ENCODE peak calls at places on chromosomes 11 and 22, in seven cellular contexts. One of them, this sample, is unnamed. For H3K4me1, the result is how much of the 10 kb centered on the place peaks cover.

GRCh38 chr11:36215688-36216050 is 73.6 kb downstream of the COMMD9 start:
- DNase-seq in PC-3: no peak
- DNase-seq in fibroblast of lung: no peak
- DNase-seq in heart right ventricle: no peak
- DNase-seq in pancreas: no peak
- DNase-seq in thoracic aorta: no peak
- DNase-seq in tibial nerve: no peak
- DNase-seq in this sample: no peak

GRCh38 chr11:13008625-13009475 is at the start of gene RASSF10:
- DNase-seq in tibial nerve: no peak
- DNase-seq in fibroblast of lung: peak
- DNase-seq in thoracic aorta: no peak
- DNase-seq in PC-3: no peak
- DNase-seq in pancreas: peak
- DNase-seq in heart right ventricle: peak
- DNase-seq in this sample: no peak

GRCh38 chr11:112587664-112588063 is 327.0 kb upstream of the PLET1 start:
- DNase-seq in PC-3: no peak
- DNase-seq in pancreas: no peak
- DNase-seq in tibial nerve: no peak
- DNase-seq in fibroblast of lung: no peak
- DNase-seq in heart right ventricle: no peak
- DNase-seq in thoracic aorta: no peak
- DNase-seq in this sample: no peak

GRCh38 chr11:122920579-122920978 is 38.0 kb downstream of the JHY start:
- DNase-seq in heart right ventricle: no peak
- DNase-seq in tibial nerve: no peak
- DNase-seq in fibroblast of lung: no peak
- DNase-seq in pancreas: no peak
- DNase-seq in thoracic aorta: no peak
- DNase-seq in PC-3: no peak
- DNase-seq in this sample: no peak

GRCh38 chr11:118277312-118277711 is 13.2 kb upstream of the MPZL2 start:
- DNase-seq in heart right ventricle: no peak
- DNase-seq in pancreas: no peak
- DNase-seq in fibroblast of lung: peak
- DNase-seq in thoracic aorta: no peak
- DNase-seq in PC-3: peak
- DNase-seq in tibial nerve: no peak
- DNase-seq in this sample: no peak

GRCh38 chr11:60872952-60873524 is 5.7 kb downstream of the ZP1 start:
- DNase-seq in PC-3: no peak
- DNase-seq in heart right ventricle: no peak
- DNase-seq in tibial nerve: no peak
- DNase-seq in thoracic aorta: no peak
- DNase-seq in pancreas: no peak
- DNase-seq in fibroblast of lung: peak
- DNase-seq in this sample: no peak

GRCh38 chr11:106047636-106048035 is 25.6 kb upstream of the MSANTD4 start:
- DNase-seq in fibroblast of lung: no peak
- DNase-seq in heart right ventricle: no peak
- DNase-seq in pancreas: no peak
- DNase-seq in tibial nerve: no peak
- DNase-seq in PC-3: no peak
- DNase-seq in thoracic aorta: no peak
- DNase-seq in this sample: no peak

GRCh38 chr22:49549256-49549655 is 278.4 kb downstream of the BRD1 start:
- DNase-seq in thoracic aorta: no peak
- DNase-seq in PC-3: no peak
- DNase-seq in tibial nerve: no peak
- DNase-seq in fibroblast of lung: no peak
- DNase-seq in pancreas: no peak
- DNase-seq in heart right ventricle: no peak
- DNase-seq in this sample: no peak

GRCh38 chr11:59669611-59670009 is 773 bp upstream of the PATL1 start:
- DNase-seq in pancreas: no peak
- DNase-seq in tibial nerve: no peak
- DNase-seq in thoracic aorta: no peak
- DNase-seq in PC-3: peak
- DNase-seq in fibroblast of lung: peak
- DNase-seq in heart right ventricle: peak
- DNase-seq in this sample: no peak

GRCh38 chr11:130478204-130478701 is 29.8 kb downstream of the ADAMTS15 start:
- DNase-seq in PC-3: peak
- DNase-seq in thoracic aorta: peak
- DNase-seq in pancreas: peak
- DNase-seq in tibial nerve: peak
- DNase-seq in heart right ventricle: peak
- DNase-seq in fibroblast of lung: peak
- DNase-seq in this sample: no peak

GRCh38 chr11:131763193-131763890 is 392.9 kb downstream of the NTM start:
- DNase-seq in thoracic aorta: no peak
- DNase-seq in pancreas: no peak
- DNase-seq in tibial nerve: no peak
- DNase-seq in fibroblast of lung: peak
- DNase-seq in PC-3: no peak
- DNase-seq in heart right ventricle: no peak
- DNase-seq in this sample: no peak

GRCh38 chr11:110251837-110252236 is 44.6 kb downstream of the RDX start:
- DNase-seq in heart right ventricle: peak
- DNase-seq in fibroblast of lung: peak
- DNase-seq in tibial nerve: no peak
- DNase-seq in thoracic aorta: no peak
- DNase-seq in PC-3: peak
- DNase-seq in pancreas: peak
- DNase-seq in this sample: no peak

GRCh38 chr11:27857588-27857987 is 157.3 kb upstream of the BDNF start:
- DNase-seq in pancreas: no peak
- DNase-seq in tibial nerve: no peak
- DNase-seq in fibroblast of lung: no peak
- DNase-seq in heart right ventricle: no peak
- DNase-seq in PC-3: no peak
- DNase-seq in thoracic aorta: no peak
- DNase-seq in this sample: no peak

GRCh38 chr11:62143727-62144126 is 19.9 kb downstream of the INCENP start:
- DNase-seq in fibroblast of lung: no peak
- DNase-seq in heart right ventricle: no peak
- DNase-seq in pancreas: no peak
- DNase-seq in thoracic aorta: no peak
- DNase-seq in tibial nerve: peak
- DNase-seq in PC-3: no peak
- DNase-seq in this sample: no peak

GRCh38 chr11:95451682-95452081 is 220.7 kb upstream of the SESN3 start:
- DNase-seq in fibroblast of lung: peak
- DNase-seq in pancreas: no peak
- DNase-seq in thoracic aorta: no peak
- DNase-seq in heart right ventricle: no peak
- DNase-seq in PC-3: peak
- DNase-seq in tibial nerve: no peak
- DNase-seq in this sample: no peak

GRCh38 chr11:44527476-44527875 is 38.0 kb upstream of the CD82 start:
- DNase-seq in fibroblast of lung: no peak
- DNase-seq in PC-3: no peak
- DNase-seq in thoracic aorta: no peak
- DNase-seq in tibial nerve: no peak
- DNase-seq in pancreas: no peak
- DNase-seq in heart right ventricle: no peak
- DNase-seq in this sample: no peak

GRCh38 chr11:3627291-3627690 is 14.5 kb downstream of the ART5 start:
- DNase-seq in fibroblast of lung: peak
- DNase-seq in heart right ventricle: no peak
- DNase-seq in thoracic aorta: no peak
- DNase-seq in pancreas: no peak
- DNase-seq in tibial nerve: no peak
- DNase-seq in PC-3: no peak
- DNase-seq in this sample: no peak

GRCh38 chr11:46611526-46612304 is 5.3 kb downstream of the HARBI1 start:
- DNase-seq in PC-3: no peak
- DNase-seq in fibroblast of lung: no peak
- DNase-seq in heart right ventricle: no peak
- DNase-seq in pancreas: no peak
- DNase-seq in thoracic aorta: no peak
- DNase-seq in tibial nerve: no peak
- DNase-seq in this sample: no peak

GRCh38 chr11:114168691-114169090 is 109.2 kb downstream of the ZBTB16 start:
- DNase-seq in pancreas: no peak
- DNase-seq in thoracic aorta: no peak
- DNase-seq in fibroblast of lung: no peak
- DNase-seq in tibial nerve: peak
- DNase-seq in PC-3: no peak
- DNase-seq in heart right ventricle: no peak
- DNase-seq in this sample: no peak
- H3K4me1 ChIP-seq in pancreas: half or more
- H3K4me1 ChIP-seq in thoracic aorta: half or more
- H3K4me1 ChIP-seq in fibroblast of lung: under half
- H3K4me1 ChIP-seq in tibial nerve: half or more
- H3K4me1 ChIP-seq in PC-3: under half
- H3K4me1 ChIP-seq in heart right ventricle: half or more
- H3K4me1 ChIP-seq in this sample: half or more

DNA sequence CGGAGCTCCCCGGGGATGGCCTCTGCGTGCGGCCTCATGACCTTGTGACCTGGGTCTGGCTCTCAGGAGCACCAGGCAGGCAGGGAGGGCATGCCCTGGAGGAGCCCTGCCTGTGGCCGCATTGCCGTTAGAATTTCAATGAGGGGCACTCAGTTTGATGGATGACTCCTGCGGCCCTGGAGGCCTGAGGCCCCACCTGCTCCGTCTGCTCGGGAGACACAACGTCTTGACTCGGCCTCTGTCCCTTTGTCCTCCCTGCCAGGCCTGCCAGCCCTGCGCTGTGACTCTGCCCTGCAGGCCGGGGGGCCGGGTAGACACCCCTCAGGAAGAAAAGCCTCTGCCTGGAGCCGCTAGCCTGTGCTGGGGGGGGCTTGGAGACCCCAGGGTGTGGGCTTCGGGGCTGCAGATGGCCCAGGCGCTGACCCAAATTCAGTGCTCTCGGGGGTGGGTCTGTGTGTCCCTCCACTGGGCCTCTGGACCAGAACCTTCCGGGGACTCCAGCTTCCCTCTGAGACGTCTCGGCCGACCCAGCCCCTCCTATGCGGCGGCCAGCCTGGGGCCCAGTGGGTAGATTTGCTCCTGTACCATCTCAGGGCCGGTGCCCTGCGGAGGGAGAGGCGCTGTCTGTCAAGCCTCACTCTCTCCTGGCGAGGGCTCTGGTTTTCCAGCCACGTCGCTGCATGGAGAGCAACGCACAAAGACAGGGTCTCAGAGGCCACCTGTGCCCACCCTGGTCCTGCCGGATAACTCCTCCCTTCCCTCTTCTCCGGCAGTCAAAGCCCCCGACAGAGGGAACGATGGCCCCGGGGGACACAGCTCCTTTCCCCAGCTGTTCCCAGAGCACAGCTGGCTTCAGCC is 39.9 kb upstream of the TOLLIP start:
- DNase-seq in fibroblast of lung: no peak
- DNase-seq in pancreas: no peak
- DNase-seq in PC-3: no peak
- DNase-seq in thoracic aorta: no peak
- DNase-seq in heart right ventricle: no peak
- DNase-seq in tibial nerve: no peak
- DNase-seq in this sample: no peak
- TF ChIP-seq CTCF in fibroblast of lung: no peak
- TF ChIP-seq CTCF in pancreas: no peak
- TF ChIP-seq CTCF in PC-3: no peak
- TF ChIP-seq CTCF in thoracic aorta: no peak
- TF ChIP-seq CTCF in heart right ventricle: no peak
- TF ChIP-seq CTCF in tibial nerve: no peak
- TF ChIP-seq CTCF in this sample: no peak

GRCh38 chr22:36352775-36353507 is 34.8 kb downstream of the MYH9 start:
- DNase-seq in tibial nerve: peak
- DNase-seq in fibroblast of lung: peak
- DNase-seq in pancreas: peak
- DNase-seq in PC-3: no peak
- DNase-seq in heart right ventricle: peak
- DNase-seq in thoracic aorta: peak
- DNase-seq in this sample: no peak
- H3K4me1 ChIP-seq in tibial nerve: half or more
- H3K4me1 ChIP-seq in fibroblast of lung: half or more
- H3K4me1 ChIP-seq in pancreas: half or more
- H3K4me1 ChIP-seq in PC-3: half or more
- H3K4me1 ChIP-seq in heart right ventricle: half or more
- H3K4me1 ChIP-seq in thoracic aorta: half or more
- H3K4me1 ChIP-seq in this sample: half or more

GRCh38 chr11:10906521-10906920 is 48.7 kb upstream of the ZBED5 start:
- DNase-seq in thoracic aorta: no peak
- DNase-seq in heart right ventricle: no peak
- DNase-seq in fibroblast of lung: peak
- DNase-seq in tibial nerve: no peak
- DNase-seq in pancreas: no peak
- DNase-seq in PC-3: peak
- DNase-seq in this sample: no peak
- TF ChIP-seq CTCF in thoracic aorta: no peak
- TF ChIP-seq CTCF in heart right ventricle: peak
- TF ChIP-seq CTCF in fibroblast of lung: no peak
- TF ChIP-seq CTCF in tibial nerve: no peak
- TF ChIP-seq CTCF in pancreas: no peak
- TF ChIP-seq CTCF in PC-3: peak
- TF ChIP-seq CTCF in this sample: peak

GRCh38 chr11:20163778-20164133 is 3.5 kb upstream of the DBX1 start:
- DNase-seq in pancreas: no peak
- DNase-seq in heart right ventricle: no peak
- DNase-seq in fibroblast of lung: no peak
- DNase-seq in thoracic aorta: no peak
- DNase-seq in tibial nerve: no peak
- DNase-seq in PC-3: no peak
- DNase-seq in this sample: no peak
- H3K4me1 ChIP-seq in pancreas: under half
- H3K4me1 ChIP-seq in heart right ventricle: under half
- H3K4me1 ChIP-seq in fibroblast of lung: under half
- H3K4me1 ChIP-seq in thoracic aorta: under half
- H3K4me1 ChIP-seq in tibial nerve: under half
- H3K4me1 ChIP-seq in PC-3: under half
- H3K4me1 ChIP-seq in this sample: under half

GRCh38 chr11:56045538-56045937 is 18.1 kb downstream of the OR5AS1 start:
- DNase-seq in heart right ventricle: no peak
- DNase-seq in PC-3: no peak
- DNase-seq in thoracic aorta: no peak
- DNase-seq in pancreas: peak
- DNase-seq in fibroblast of lung: no peak
- DNase-seq in tibial nerve: no peak
- DNase-seq in this sample: no peak
- TF ChIP-seq CTCF in heart right ventricle: no peak
- TF ChIP-seq CTCF in PC-3: no peak
- TF ChIP-seq CTCF in thoracic aorta: no peak
- TF ChIP-seq CTCF in pancreas: no peak
- TF ChIP-seq CTCF in fibroblast of lung: no peak
- TF ChIP-seq CTCF in tibial nerve: no peak
- TF ChIP-seq CTCF in this sample: no peak

DNA sequence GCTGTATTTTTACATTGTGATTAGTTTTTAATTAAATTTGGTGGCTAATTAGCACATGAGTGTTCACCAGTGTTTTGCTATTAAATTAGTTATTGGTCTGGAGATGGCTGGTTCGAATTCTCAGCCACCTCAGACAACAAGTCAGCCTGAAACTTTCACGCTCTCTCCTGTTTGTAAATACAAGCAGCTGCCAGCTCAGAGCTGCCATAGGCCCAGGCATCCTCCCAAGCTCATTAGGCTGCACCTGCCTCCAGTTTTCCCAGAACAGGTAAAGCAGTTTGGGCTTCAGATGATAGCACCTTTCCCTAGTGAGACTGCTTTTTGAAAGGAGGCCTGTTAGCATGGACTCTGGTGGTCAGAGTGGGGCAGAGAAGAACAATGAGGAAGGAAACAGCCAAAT is 156.8 kb downstream of the NAV2 start:
- DNase-seq in heart right ventricle: no peak
- DNase-seq in fibroblast of lung: no peak
- DNase-seq in pancreas: no peak
- DNase-seq in tibial nerve: no peak
- DNase-seq in thoracic aorta: no peak
- DNase-seq in PC-3: no peak
- DNase-seq in this sample: no peak
- H3K4me1 ChIP-seq in heart right ventricle: under half
- H3K4me1 ChIP-seq in fibroblast of lung: under half
- H3K4me1 ChIP-seq in pancreas: under half
- H3K4me1 ChIP-seq in tibial nerve: under half
- H3K4me1 ChIP-seq in thoracic aorta: under half
- H3K4me1 ChIP-seq in PC-3: under half
- H3K4me1 ChIP-seq in this sample: under half

This sample was measured in esophagus squamous epithelium.